ENCODE peak calls at places on chromosomes 7 and 10, in ten cellular contexts. G is glutamatergic neuron; J is fibroblast of lung; M is hepatocyte; R is fibroblast of the aortic adventitia; H is CD8-positive, alpha-beta T cell; Z is left lung; K is CD4-positive, alpha-beta T cell; D is esophagus squamous epithelium; T is psoas muscle. O is an unnamed sample.

GRCh38 chr10:77927343-77928256 is 1.0 kb upstream of the DLG5 start:
- DNase-seq in G (no peak), J (peak; percentile 22), M (peak; percentile 38), R (no peak), H (no peak), Z (no peak), K (no peak), D (no peak), T (no peak), O (no peak)

GRCh38 chr7:69844264-69844868 is 246.1 kb downstream of the AUTS2 start:
- DNase-seq in G (no peak), J (no peak), M (no peak), R (no peak), H (no peak), Z (no peak), K (no peak), D (no peak), T (no peak), O (no peak)

GRCh38 chr7:27661776-27662489 is 750 bp downstream of the HIBADH start:
- DNase-seq in G (no peak), J (peak; percentile 28), M (peak; percentile 55), R (peak; percentile 29), H (peak; percentile 10), Z (no peak), K (peak; percentile 14), D (no peak), T (no peak), O (no peak)

GRCh38 chr7:108420482-108420908 is 35.7 kb downstream of the NRCAM start:
- DNase-seq in G (no peak), J (no peak), M (no peak), R (peak; percentile 48), H (no peak), Z (no peak), K (no peak), D (no peak), T (no peak), O (no peak)

GRCh38 chr7:1124164-1124563 is 35.8 kb downstream of the ZFAND2A start:
- DNase-seq in G (no peak), J (no peak), M (no peak), R (no peak), H (no peak), Z (no peak), K (no peak), D (no peak), T (peak; percentile 60), O (no peak)

GRCh38 chr7:74372511-74373111 is 81.1 kb upstream of the GTF2IRD1 start:
- DNase-seq in G (peak; percentile 45), J (peak; percentile 63), M (peak; percentile 38), R (peak; percentile 30), H (no peak), Z (peak; percentile 83), K (no peak), D (no peak), T (peak; percentile 73), O (no peak)

GRCh38 chr7:46229409-46229808 is 308.3 kb upstream of the IGFBP3 start:
- DNase-seq in G (no peak), J (peak; percentile 45), M (peak; percentile 63), R (peak; percentile 82), H (no peak), Z (no peak), K (no peak), D (no peak), T (no peak), O (no peak)

GRCh38 chr7:157668221-157668883 is 331.5 kb downstream of the DNAJB6 start:
- DNase-seq in G (no peak), J (no peak), M (no peak), R (no peak), H (no peak), Z (peak; percentile 69), K (no peak), D (no peak), T (no peak), O (no peak)

GRCh38 chr7:112056409-112056808 is 149.8 kb downstream of the DOCK4 start:
- DNase-seq in G (peak; percentile 51), J (peak; percentile 44), M (peak; percentile 63), R (peak; percentile 44), H (no peak), Z (no peak), K (no peak), D (no peak), T (no peak), O (no peak)

GRCh38 chr10:34729619-34730018 is 85.5 kb downstream of the PARD3 start:
- DNase-seq in G (no peak), J (no peak), M (no peak), R (no peak), H (no peak), Z (no peak), K (no peak), D (no peak), T (no peak), O (no peak)

GRCh38 chr10:17123062-17123661 is 6.4 kb downstream of the CUBN start:
- DNase-seq in G (no peak), J (peak; percentile 33), M (no peak), R (peak; percentile 52), H (no peak), Z (no peak), K (no peak), D (no peak), T (no peak), O (no peak)

GRCh38 chr7:100220833-100221718 is 1.3 kb downstream of the PVRIG start:
- DNase-seq in G (no peak), J (no peak), M (no peak), R (no peak), H (peak; percentile 80), Z (peak; percentile 61), K (peak; percentile 82), D (no peak), T (no peak), O (no peak)

GRCh38 chr7:10237306-10237705 is 736.4 kb upstream of the PHF14 start:
- DNase-seq in G (no peak), J (peak; percentile 69), M (peak; percentile 83), R (no peak), H (no peak), Z (no peak), K (no peak), D (no peak), T (no peak), O (no peak)

GRCh38 chr10:63005246-63005645 is 127.9 kb upstream of the NRBF2 start:
- DNase-seq in G (no peak), J (peak; percentile 92), M (no peak), R (peak; percentile 42), H (no peak), Z (no peak), K (no peak), D (no peak), T (no peak), O (no peak)

GRCh38 chr10:63008491-63008890 is 124.6 kb upstream of the NRBF2 start:
- DNase-seq in G (no peak), J (no peak), M (no peak), R (peak; percentile 15), H (no peak), Z (no peak), K (no peak), D (no peak), T (no peak), O (no peak)

GRCh38 chr10:63007112-63007511 is 126.0 kb upstream of the NRBF2 start:
- DNase-seq in G (no peak), J (no peak), M (no peak), R (no peak), H (no peak), Z (no peak), K (no peak), D (no peak), T (no peak), O (no peak)

GRCh38 chr10:63003816-63004453 is 129.2 kb upstream of the NRBF2 start:
- DNase-seq in G (no peak), J (no peak), M (no peak), R (peak; percentile 6), H (no peak), Z (no peak), K (no peak), D (no peak), T (no peak), O (no peak)
- TF ChIP-seq CTCF in G (peak; percentile 48), J (no peak), M (peak; percentile 16), R (peak; percentile 16), H (peak; percentile 9), Z (no peak), K (peak; percentile 20), D (no peak), T (peak; percentile 24), O (no peak)

GRCh38 chr7:134755422-134756022 is 23.9 kb upstream of the CALD1 start:
- DNase-seq in G (peak; percentile 62), J (peak; percentile 58), M (peak; percentile 42), R (peak; percentile 62), H (peak; percentile 44), Z (no peak), K (peak; percentile 31), D (no peak), T (no peak), O (no peak)
- TF ChIP-seq CTCF in G (peak; percentile 52), J (peak; percentile 69), M (peak; percentile 55), R (peak; percentile 83), H (peak; percentile 54), Z (no peak), K (peak; percentile 54), D (peak; percentile 36), T (peak; percentile 33), O (no peak)

GRCh38 chr7:35401217-35401879 is 147.4 kb upstream of the TBX20 start:
- DNase-seq in G (no peak), J (no peak), M (no peak), R (no peak), H (no peak), Z (no peak), K (no peak), D (no peak), T (no peak), O (no peak)
- TF ChIP-seq CTCF in G (no peak), J (no peak), M (no peak), R (no peak), H (no peak), Z (no peak), K (no peak), D (no peak), T (no peak), O (no peak)

DNA sequence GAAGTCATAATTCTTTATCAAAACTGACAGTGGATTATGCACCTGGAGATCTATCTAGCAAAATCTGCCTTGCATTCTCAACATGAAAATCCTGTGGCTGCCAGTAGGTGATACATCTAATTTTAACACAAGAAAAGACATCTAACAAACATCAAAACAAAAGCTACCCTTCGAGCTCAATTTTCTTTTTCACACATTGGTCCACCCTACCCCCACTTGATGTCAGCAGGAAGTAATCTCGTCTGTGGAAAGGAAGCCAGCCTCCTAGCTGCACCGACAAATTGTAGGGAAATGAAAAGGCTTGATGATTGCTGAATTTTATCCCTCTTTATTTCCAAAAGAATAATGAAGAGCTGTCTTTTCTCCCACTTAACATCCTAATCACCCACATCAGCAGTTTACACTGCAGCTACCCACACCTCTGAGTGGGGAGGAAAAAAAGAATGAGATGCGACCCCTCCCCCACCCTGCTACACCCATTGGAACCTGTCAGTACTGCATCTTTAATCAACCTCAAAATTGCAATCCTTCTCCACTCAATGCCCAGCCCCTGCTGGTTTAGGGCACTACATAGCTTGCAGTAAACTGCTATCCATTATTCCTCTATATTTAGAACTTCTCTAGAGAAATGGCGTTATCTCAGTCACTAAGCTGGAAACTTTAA is 10.6 kb upstream of the CPVL start:
- DNase-seq in G (no peak), J (no peak), M (no peak), R (no peak), H (no peak), Z (no peak), K (no peak), D (no peak), T (no peak), O (no peak)
- TF ChIP-seq CTCF in G (peak; percentile 50), J (no peak), M (no peak), R (no peak), H (no peak), Z (no peak), K (no peak), D (no peak), T (no peak), O (no peak)

O was measured in omental fat pad.